ENCODE peak calls at places on chromosomes 1 and 21, in five cellular contexts. F is stimulated activated CD8-positive, alpha-beta memory T cell treated with anti-CD3 and anti-CD28 coated beads, Interleukin-15, amount 100 ng/mL, for 1 hour; A is mammary epithelial cell; Y is H54; Z is cardiac fibroblast. X is an unnamed sample.

GRCh38 chr1:61174060-61174788 is 91.9 kb downstream of the NFIA start:
- DNase-seq in F (no peak), Z (no peak), A (no peak), Y (no peak), X (no peak)

GRCh38 chr1:161258439-161259386 is at the start of gene PCP4L1:
- DNase-seq in A (peak; percentile 69), Z (peak; percentile 67), F (no peak), Y (no peak), X (no peak)

GRCh38 chr1:72366473-72366872 is 84.1 kb upstream of the NEGR1 start:
- DNase-seq in Z (peak; percentile 78), F (no peak), Y (no peak), A (peak; percentile 88), X (peak; percentile 85)

GRCh38 chr1:85450832-85451231 is 14.1 kb downstream of the DDAH1 start:
- DNase-seq in Z (no peak), Y (no peak), A (no peak), F (no peak), X (no peak)

GRCh38 chr1:84300991-84301758 is at the start of gene SAMD13:
- DNase-seq in A (peak; percentile 53), Y (no peak), Z (peak; percentile 82), F (no peak), X (peak; percentile 46)

GRCh38 chr1:97094257-97094972 is 372.8 kb downstream of the PTBP2 start:
- DNase-seq in Z (peak; percentile 95), A (peak; percentile 89), Y (peak; percentile 5), F (no peak), X (no peak)

GRCh38 chr1:41681331-41682136 is 197.1 kb upstream of the EDN2 start:
- DNase-seq in A (no peak), F (no peak), Z (peak; percentile 79), Y (no peak), X (no peak)

GRCh38 chr1:38690790-38691189 is 168.8 kb downstream of the RRAGC start:
- DNase-seq in Z (peak; percentile 4), F (no peak), A (peak; percentile 71), Y (no peak), X (no peak)

GRCh38 chr1:211132681-211133392 is 1.1 kb downstream of the KCNH1 start:
- DNase-seq in Y (no peak), F (no peak), Z (no peak), A (no peak), X (no peak)

GRCh38 chr1:112614460-112615065 is 4.4 kb downstream of the ST7L start:
- DNase-seq in F (no peak), Y (no peak), A (no peak), Z (peak; percentile 70), X (peak; percentile 29)

GRCh38 chr1:37865348-37866119 is 6.1 kb upstream of the MTF1 start:
- DNase-seq in F (no peak), Y (peak; percentile 70), Z (peak; percentile 63), A (peak; percentile 94), X (peak; percentile 34)

GRCh38 chr1:26320896-26321295 is 3.1 kb downstream of the CD52 start:
- DNase-seq in F (no peak), A (no peak), Y (no peak), Z (no peak), X (no peak)

GRCh38 chr1:77202746-77203145 is 16.5 kb downstream of the PIGK start:
- DNase-seq in A (no peak), Z (peak; percentile 75), F (no peak), Y (no peak), X (no peak)

GRCh38 chr1:201622824-201623223 is 83.9 kb downstream of the NAV1 start:
- DNase-seq in F (no peak), Y (no peak), A (no peak), Z (no peak), X (no peak)

GRCh38 chr1:167454929-167455785 is 63.2 kb downstream of the CD247 start:
- DNase-seq in Y (peak; percentile 77), Z (peak; percentile 28), F (peak; percentile 59), A (peak; percentile 26), X (peak; percentile 55)

GRCh38 chr1:246396322-246396721 is 110.8 kb downstream of the SMYD3 start:
- DNase-seq in A (no peak), F (no peak), Z (no peak), Y (no peak), X (no peak)

GRCh38 chr1:224726783-224727182 is 110.7 kb downstream of the CNIH3 start:
- DNase-seq in F (no peak), Z (peak; percentile 94), A (peak; percentile 96), Y (peak; percentile 71), X (peak; percentile 97)

GRCh38 chr1:67803380-67804279 is 29.6 kb downstream of the GNG12 start:
- DNase-seq in A (peak; percentile 67), F (no peak), Y (no peak), Z (peak; percentile 14), X (no peak)

GRCh38 chr1:34929853-34930701 is 627 bp upstream of the DLGAP3 start:
- DNase-seq in F (no peak), A (no peak), Y (no peak), Z (no peak), X (no peak)

GRCh38 chr21:28309596-28309995 is 683.1 kb downstream of the LTN1 start:
- DNase-seq in A (no peak), F (no peak), Z (no peak), Y (no peak), X (no peak)

GRCh38 chr1:65820983-65821382 is 28.3 kb downstream of the PDE4B start:
- DNase-seq in A (peak; percentile 52), Z (peak; percentile 92), F (no peak), Y (peak; percentile 57), X (peak; percentile 5)

GRCh38 chr1:165403835-165404482 is 41.0 kb downstream of the RXRG start:
- DNase-seq in A (peak; percentile 25), Z (peak; percentile 16), Y (peak; percentile 18), F (no peak), X (peak; percentile 91)

GRCh38 chr1:12279728-12280469 is 50.1 kb downstream of the VPS13D start:
- DNase-seq in A (no peak), Z (no peak), Y (no peak), F (no peak), X (no peak)

GRCh38 chr21:16079830-16080229 is 350.0 kb downstream of the USP25 start:
- DNase-seq in Y (no peak), A (peak; percentile 20), F (no peak), Z (peak; percentile 78), X (no peak)

GRCh38 chr1:9351654-9352271 is 59.1 kb downstream of the SPSB1 start:
- DNase-seq in F (no peak), A (no peak), Z (no peak), Y (no peak), X (no peak)

GRCh38 chr1:2906105-2906504 is 104.6 kb upstream of the TTC34 start:
- DNase-seq in Z (no peak), F (no peak), A (no peak), Y (no peak), X (no peak)

GRCh38 chr1:44828841-44829440 is 14.1 kb downstream of the PTCH2 start:
- DNase-seq in Y (no peak), A (no peak), Z (no peak), F (no peak), X (no peak)

GRCh38 chr1:223153177-223154119 is 10.4 kb upstream of the TLR5 start:
- DNase-seq in F (no peak), A (no peak), Z (peak; percentile 66), Y (no peak), X (no peak)

GRCh38 chr1:81967957-81968356 is 167.2 kb downstream of the ADGRL2 start:
- DNase-seq in Y (no peak), F (no peak), A (no peak), Z (no peak), X (no peak)

GRCh38 chr1:106879538-106879937 is 176.9 kb upstream of the PRMT6 start:
- DNase-seq in Z (no peak), A (no peak), F (no peak), Y (no peak), X (no peak)